ENCODE peak calls at places on chromosome 11, in six cellular contexts. L is GM12878, K is fibroblast of mammary gland, Q is esophagus squamous epithelium, S is WERI-Rb-1, A is mucosa of descending colon. T is an unnamed sample.

GRCh38 chr11:9460322-9461067 is at the start of gene ZNF143:
- DNase-seq in S (peak), A (peak), K (peak), Q (peak), L (peak), T (peak)

GRCh38 chr11:126482586-126483108 is 127.2 kb downstream of the ST3GAL4 start:
- DNase-seq in Q (no peak), S (no peak), L (no peak), A (no peak), K (peak), T (peak)

GRCh38 chr11:59249535-59249934 is 36.8 kb upstream of the MPEG1 start:
- DNase-seq in Q (no peak), A (no peak), K (no peak), L (no peak), S (no peak), T (no peak)

GRCh38 chr11:122656631-122657101 is 1.1 kb downstream of the UBASH3B start:
- DNase-seq in Q (no peak), A (peak), K (peak), S (peak), L (no peak), T (no peak)

GRCh38 chr11:12200359-12201015 is 90.1 kb downstream of the MICAL2 start:
- DNase-seq in A (peak), L (no peak), S (no peak), Q (no peak), K (peak), T (peak)

GRCh38 chr11:77361184-77361583 is 59.7 kb upstream of the GDPD4 start:
- DNase-seq in A (no peak), L (no peak), K (peak), S (no peak), Q (no peak), T (peak)

GRCh38 chr11:112024178-112024777 is 930 bp upstream of the DLAT start:
- DNase-seq in Q (no peak), L (no peak), K (peak), A (no peak), S (no peak), T (peak)

GRCh38 chr11:60005360-60005759 is 11.6 kb upstream of the OOSP4B start:
- DNase-seq in L (no peak), K (no peak), S (no peak), A (no peak), Q (no peak), T (no peak)

GRCh38 chr11:104432981-104433380 is 269.0 kb upstream of the PDGFD start:
- DNase-seq in K (no peak), Q (no peak), A (no peak), L (no peak), S (no peak), T (no peak)

GRCh38 chr11:34044664-34045485 is 6.7 kb upstream of the CAPRIN1 start:
- DNase-seq in L (no peak), S (no peak), Q (no peak), K (peak), A (no peak), T (peak)
- H3K4me3 ChIP-seq in L (no peak), S (no peak), Q (peak), K (peak), A (no peak), T (no peak)

GRCh38 chr11:66870131-66870530 is 13.3 kb downstream of the LRFN4 start:
- DNase-seq in S (no peak), K (no peak), A (no peak), L (no peak), Q (no peak), T (no peak)

GRCh38 chr11:66868082-66868725 is 11.3 kb downstream of the LRFN4 start:
- DNase-seq in A (no peak), L (no peak), S (no peak), K (no peak), Q (no peak), T (no peak)

GRCh38 chr11:66867425-66868040 is 10.7 kb downstream of the LRFN4 start:
- DNase-seq in K (no peak), A (no peak), L (no peak), Q (no peak), S (peak), T (no peak)

GRCh38 chr11:66869471-66869870 is 12.6 kb downstream of the LRFN4 start:
- DNase-seq in A (no peak), S (no peak), L (no peak), K (no peak), Q (no peak), T (no peak)

GRCh38 chr11:66868726-66869291 is 11.9 kb downstream of the LRFN4 start:
- DNase-seq in L (peak), A (peak), K (no peak), Q (peak), S (peak), T (no peak)
- TF ChIP-seq CTCF in L (peak), A (peak), K (no peak), Q (no peak), S (peak), T (no peak)

GRCh38 chr11:69957849-69958248 is 120.3 kb upstream of the ANO1 start:
- DNase-seq in S (no peak), A (no peak), Q (no peak), K (no peak), L (no peak), T (no peak)
- H3K4me3 ChIP-seq in S (no peak), A (no peak), Q (no peak), K (no peak), L (no peak), T (no peak)

DNA sequence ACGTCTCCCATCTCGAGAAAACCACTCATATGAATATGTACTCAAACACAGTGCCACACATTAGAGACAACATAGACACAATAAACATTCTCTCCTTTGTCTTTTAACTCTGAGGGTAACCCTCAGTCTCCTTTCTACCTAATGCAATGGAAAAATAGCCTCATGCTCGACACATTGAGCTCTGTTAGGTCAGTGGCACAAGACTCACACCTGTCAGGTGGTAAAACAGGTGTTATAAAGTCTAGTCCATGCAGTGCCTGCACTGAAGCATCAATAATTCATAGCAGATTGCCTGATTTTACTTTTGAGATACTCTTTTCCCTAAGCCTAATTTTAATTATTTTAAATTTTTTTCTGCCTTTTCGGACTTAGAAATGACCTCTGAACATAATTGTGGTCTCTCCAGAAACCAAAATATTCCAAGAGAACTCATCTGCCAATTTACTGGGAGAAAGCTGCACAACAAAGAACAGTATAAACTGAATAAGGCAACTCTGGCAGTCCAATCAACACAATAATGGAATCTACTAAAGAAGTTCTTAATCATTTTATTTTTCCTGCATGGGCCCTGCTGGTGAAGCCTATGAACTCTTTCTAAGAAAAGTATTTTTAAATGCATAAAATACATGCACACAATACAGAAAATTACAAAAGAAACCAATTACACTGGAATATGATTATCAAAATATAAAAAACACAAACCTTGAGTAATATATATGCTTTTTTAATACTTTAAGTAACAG is 9.9 kb downstream of the RDX start:
- DNase-seq in Q (no peak), L (no peak), K (no peak), S (no peak), A (no peak), T (no peak)
- TF ChIP-seq CTCF in Q (no peak), L (no peak), K (peak), S (no peak), A (no peak), T (no peak)

GRCh38 chr11:130161441-130161840 is 1.9 kb downstream of the ST14 start:
- DNase-seq in A (no peak), Q (no peak), S (no peak), K (no peak), L (no peak), T (no peak)
- H3K4me3 ChIP-seq in A (peak), Q (peak), S (no peak), K (no peak), L (no peak), T (no peak)

T was measured in choroid plexus epithelial cell.